ENCODE peak calls at places on chromosomes 13 and 19, in eight cellular contexts. D, F, S, L, N, B, Z and V are unnamed samples.

GRCh38 chr19:29194658-29195057 is 18.3 kb downstream of the UQCRFS1 start:
- DNase-seq in N (no peak), D (no peak), B (no peak), F (no peak), Z (no peak), L (no peak), S (no peak), V (no peak)

GRCh38 chr19:1766800-1767352 is 13.6 kb downstream of the ONECUT3 start:
- DNase-seq in B (no peak), L (no peak), D (no peak), N (no peak), Z (no peak), F (no peak), S (no peak), V (peak)

GRCh38 chr13:44470623-44471562 is 97.3 kb downstream of the SERP2 start:
- DNase-seq in Z (no peak), F (no peak), B (no peak), N (no peak), S (no peak), D (no peak), L (no peak), V (no peak)

GRCh38 chr13:78215458-78215857 is 296.8 kb upstream of the EDNRB start:
- DNase-seq in S (no peak), L (no peak), Z (no peak), D (no peak), N (no peak), F (no peak), B (no peak), V (no peak)

GRCh38 chr19:5152767-5153532 is 184.0 kb downstream of the KDM4B start:
- DNase-seq in S (no peak), F (peak), D (no peak), N (no peak), L (no peak), B (no peak), Z (no peak), V (no peak)

GRCh38 chr13:67238277-67238859 is 8.2 kb upstream of the PCDH9 start:
- DNase-seq in B (no peak), N (no peak), F (peak), D (peak), L (no peak), S (no peak), Z (no peak), V (no peak)

GRCh38 chr13:33139186-33139585 is 123.0 kb downstream of the KL start:
- DNase-seq in S (no peak), N (peak), D (no peak), F (no peak), B (no peak), Z (no peak), L (no peak), V (no peak)

GRCh38 chr13:87274209-87274819 is 396.9 kb upstream of the SLITRK5 start:
- DNase-seq in N (peak), S (peak), D (peak), B (no peak), Z (no peak), F (peak), L (peak), V (peak)

GRCh38 chr19:48539503-48540096 is 12.4 kb upstream of the SULT2B1 start:
- DNase-seq in L (no peak), Z (no peak), F (peak), N (no peak), B (peak), S (no peak), D (peak), V (no peak)

GRCh38 chr19:16571689-16572331 is 405 bp downstream of the SLC35E1 start:
- DNase-seq in S (no peak), Z (no peak), L (no peak), D (peak), F (no peak), B (no peak), N (no peak), V (peak)

GRCh38 chr19:56356944-56357343 is 36.4 kb downstream of the ZNF582 start:
- DNase-seq in N (no peak), S (no peak), L (no peak), D (no peak), B (no peak), Z (no peak), F (no peak), V (no peak)

GRCh38 chr13:90889906-90890305 is 457.6 kb upstream of the MIR17HG start:
- DNase-seq in N (no peak), S (no peak), B (no peak), Z (no peak), F (no peak), L (no peak), D (no peak), V (no peak)

GRCh38 chr13:100946588-100946987 is 272.0 kb upstream of the TMTC4 start:
- DNase-seq in L (no peak), D (no peak), B (no peak), S (no peak), Z (no peak), F (no peak), N (no peak), V (no peak)

GRCh38 chr19:763869-764268 is 13.0 kb downstream of the MISP start:
- DNase-seq in B (no peak), N (no peak), L (no peak), D (no peak), Z (no peak), F (no peak), S (no peak), V (no peak)

GRCh38 chr19:13267889-13268288 is 117.7 kb downstream of the IER2 start:
- DNase-seq in D (no peak), F (no peak), Z (no peak), S (no peak), B (no peak), L (no peak), N (no peak), V (no peak)

GRCh38 chr13:50441141-50441540 is 402.4 kb downstream of the DLEU7 start:
- DNase-seq in S (no peak), Z (no peak), L (no peak), N (no peak), B (peak), D (peak), F (no peak), V (no peak)

GRCh38 chr19:39840492-39840891 is 5.7 kb downstream of the FBL start:
- DNase-seq in L (no peak), F (no peak), N (no peak), B (no peak), D (no peak), S (no peak), Z (no peak), V (no peak)

GRCh38 chr19:40601061-40601973 is at the start of gene LTBP4:
- DNase-seq in Z (no peak), F (peak), N (peak), B (no peak), L (peak), S (no peak), D (no peak), V (peak)

GRCh38 chr19:42380155-42380554 is 9.9 kb downstream of the CNFN start:
- DNase-seq in N (no peak), D (no peak), L (no peak), F (no peak), B (no peak), S (no peak), Z (no peak), V (no peak)

GRCh38 chr19:45469835-45470146 is 2.0 kb downstream of the FOSB start:
- DNase-seq in S (no peak), D (no peak), L (no peak), B (peak), F (peak), N (no peak), Z (no peak), V (peak)

GRCh38 chr13:28636677-28637317 is 22.1 kb upstream of the POMP start:
- DNase-seq in Z (peak), D (peak), F (peak), B (peak), S (peak), N (peak), L (peak), V (peak)

GRCh38 chr13:64332048-64332447 is 2898.1 kb downstream of the PCDH9 start:
- DNase-seq in S (no peak), L (no peak), Z (no peak), B (no peak), F (peak), D (no peak), N (no peak), V (no peak)

GRCh38 chr13:30832377-30832776 is 73.7 kb upstream of the MEDAG start:
- DNase-seq in Z (no peak), D (no peak), B (no peak), N (no peak), S (no peak), F (no peak), L (no peak), V (no peak)

GRCh38 chr19:33376931-33377557 is 3.5 kb downstream of the CEBPG start:
- DNase-seq in Z (no peak), F (no peak), N (no peak), S (no peak), L (no peak), B (no peak), D (no peak), V (no peak)

GRCh38 chr19:42269518-42270345 is 680 bp downstream of the CIC start:
- DNase-seq in Z (no peak), F (no peak), N (no peak), B (no peak), D (no peak), L (no peak), S (no peak), V (no peak)

GRCh38 chr13:114124921-114125320 is 7.5 kb downstream of the RASA3 start:
- DNase-seq in D (peak), F (no peak), B (peak), N (no peak), Z (no peak), L (no peak), S (peak), V (peak)

GRCh38 chr13:41216160-41216559 is 21.8 kb upstream of the KBTBD7 start:
- DNase-seq in L (no peak), Z (no peak), S (peak), B (no peak), D (peak), F (no peak), N (no peak), V (no peak)

GRCh38 chr19:49858591-49858985 is 7.6 kb downstream of the PTOV1 start:
- DNase-seq in F (no peak), Z (no peak), L (no peak), S (no peak), B (no peak), N (no peak), D (no peak), V (no peak)

GRCh38 chr19:53809518-53810186 is 14.5 kb downstream of the NLRP12 start:
- DNase-seq in F (peak), L (peak), D (no peak), N (no peak), B (no peak), Z (no peak), S (no peak), V (peak)

GRCh38 chr13:20002766-20003165 is 44.2 kb downstream of the ZMYM2 start:
- DNase-seq in N (no peak), D (no peak), L (no peak), S (no peak), B (no peak), Z (no peak), F (no peak), V (no peak)

GRCh38 chr19:17246681-17247425 is 1.1 kb upstream of the NR2F6 start:
- DNase-seq in B (peak), Z (no peak), N (peak), S (no peak), D (peak), L (peak), F (peak), V (no peak)

GRCh38 chr19:2721570-2722540 is 683 bp upstream of the DIRAS1 start:
- DNase-seq in N (no peak), S (no peak), Z (no peak), L (peak), D (no peak), B (no peak), F (peak), V (no peak)

GRCh38 chr13:102877285-102877684 is 31.5 kb downstream of the ERCC5 start:
- DNase-seq in N (peak), L (no peak), Z (no peak), S (no peak), D (peak), F (no peak), B (no peak), V (no peak)

GRCh38 chr19:51417107-51417806 is at the start of gene SIGLEC10:
- DNase-seq in Z (no peak), N (peak), S (no peak), L (no peak), F (no peak), D (no peak), B (no peak), V (peak)

GRCh38 chr13:43664700-43665191 is 122.0 kb downstream of the ENOX1 start:
- DNase-seq in F (no peak), D (peak), B (peak), Z (peak), S (peak), N (no peak), L (peak), V (peak)

GRCh38 chr13:36789061-36789460 is 30.0 kb upstream of the RFXAP start:
- DNase-seq in S (no peak), Z (no peak), F (no peak), N (no peak), D (no peak), B (no peak), L (no peak), V (no peak)

GRCh38 chr19:23273022-23273593 is 22.9 kb upstream of the ZNF724 start:
- DNase-seq in B (no peak), Z (no peak), N (no peak), D (no peak), F (peak), S (no peak), L (no peak), V (peak)

DNA sequence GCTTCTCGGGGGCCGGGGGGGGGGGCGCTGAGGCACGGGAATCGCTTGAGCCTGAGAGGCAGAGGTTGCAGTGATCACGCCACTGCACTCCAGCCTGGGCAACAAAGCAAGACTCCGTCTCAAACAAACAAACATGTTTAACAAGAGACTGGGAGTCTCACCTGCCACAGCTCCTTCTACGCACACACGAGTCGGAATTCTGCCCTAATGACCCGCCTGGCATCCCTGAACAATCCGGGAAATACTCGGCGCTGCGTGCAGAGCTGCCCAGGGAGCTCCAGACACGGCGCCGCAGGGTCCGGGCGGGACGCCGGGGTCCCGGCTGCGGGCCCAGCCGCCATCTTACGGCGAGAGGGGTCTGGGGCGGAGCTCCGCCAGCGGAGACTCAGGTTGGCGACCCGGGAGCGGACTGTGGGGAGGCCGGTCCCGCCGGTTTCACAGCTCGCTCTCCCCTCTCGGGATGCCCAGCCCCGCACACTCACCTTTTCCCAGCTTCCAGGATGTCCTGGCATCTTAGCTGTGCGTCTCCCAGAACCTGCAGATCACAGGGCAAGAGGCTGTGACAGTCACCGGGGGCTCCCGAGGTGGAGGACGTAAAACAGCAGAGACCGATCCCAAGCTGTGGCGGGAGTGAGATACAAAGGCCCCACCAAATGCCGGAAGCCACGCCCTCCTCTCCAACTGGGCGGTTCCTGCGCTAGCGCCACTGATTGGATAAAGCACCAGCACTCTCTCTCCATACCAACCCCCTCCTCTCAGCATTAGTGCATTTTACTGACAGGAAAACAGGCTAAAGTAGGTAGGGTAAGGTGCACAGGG is 23.6 kb upstream of the ZNF724 start:
- DNase-seq in F (peak), Z (peak), N (peak), L (peak), D (peak), B (peak), S (peak), V (peak)
- TF ChIP-seq CTCF in F (no peak), Z (no peak), N (no peak), L (no peak), D (no peak), B (no peak), S (no peak), V (no peak)

DNA sequence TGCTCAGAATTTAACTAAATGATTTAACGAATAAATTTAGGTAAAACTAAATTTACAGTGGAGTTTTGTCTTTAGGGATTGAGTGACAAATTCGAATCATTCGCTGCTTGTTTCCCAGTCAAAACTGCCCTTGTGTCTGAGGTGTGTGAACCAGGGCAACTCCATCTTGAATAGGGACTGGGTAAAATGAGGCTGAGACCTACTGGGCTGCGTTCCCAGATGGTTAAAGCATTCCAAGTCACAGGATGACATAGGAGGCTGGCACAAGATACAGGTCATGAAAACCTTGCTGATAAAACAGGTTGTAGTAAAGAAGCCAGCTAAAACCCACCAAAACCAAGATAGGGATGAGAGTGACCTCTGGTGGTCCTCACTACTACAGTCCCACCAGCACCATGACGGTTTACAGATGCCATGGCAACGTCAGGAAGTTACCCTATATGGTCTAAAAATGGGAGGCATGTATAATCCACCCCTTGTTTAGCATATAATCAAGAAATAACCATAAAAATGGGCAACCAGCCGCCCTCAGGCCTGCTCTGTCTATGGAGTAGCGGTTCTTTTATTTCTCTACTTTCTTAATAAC is 10.2 kb upstream of the ANKRD10 start:
- DNase-seq in L (peak), S (no peak), F (no peak), D (no peak), B (no peak), Z (no peak), N (no peak), V (peak)
- TF ChIP-seq CTCF in L (peak), S (peak), F (peak), D (no peak), B (no peak), Z (peak), N (peak), V (no peak)

GRCh38 chr13:59770451-59770850 is 393.3 kb downstream of the DIAPH3 start:
- DNase-seq in L (no peak), F (no peak), N (no peak), B (no peak), D (no peak), S (no peak), Z (no peak), V (no peak)

GRCh38 chr13:59766236-59766635 is 397.5 kb downstream of the DIAPH3 start:
- DNase-seq in D (no peak), N (no peak), S (no peak), F (no peak), B (no peak), Z (no peak), L (no peak), V (no peak)

GRCh38 chr13:59776924-59777690 is 386.6 kb downstream of the DIAPH3 start:
- DNase-seq in D (peak), F (no peak), Z (no peak), N (no peak), S (peak), L (no peak), B (peak), V (no peak)

GRCh38 chr13:59774511-59774911 is 389.2 kb downstream of the DIAPH3 start:
- DNase-seq in L (peak), B (peak), D (peak), S (peak), N (no peak), F (no peak), Z (no peak), V (no peak)

DNA sequence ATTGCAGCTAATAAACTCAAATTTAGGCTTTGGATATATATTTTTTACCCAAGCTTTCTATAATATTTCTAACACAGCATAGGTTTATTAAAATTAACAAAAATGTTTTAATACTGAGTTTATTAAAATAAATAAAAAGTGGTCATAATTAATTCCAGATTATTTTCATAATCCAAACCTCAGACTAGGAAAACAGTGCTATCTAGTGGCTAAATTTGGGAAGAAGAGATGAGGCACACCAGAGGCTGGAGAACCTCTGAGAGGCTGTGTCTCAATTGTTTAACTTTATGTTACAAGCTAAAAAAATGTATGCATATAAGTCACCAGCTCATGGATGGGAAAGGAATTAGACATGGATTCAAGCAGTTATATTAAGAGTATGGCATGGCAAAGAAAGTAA is 392.5 kb downstream of the DIAPH3 start:
- DNase-seq in L (no peak), D (peak), N (no peak), Z (no peak), B (peak), F (peak), S (no peak), V (no peak)
- TF ChIP-seq CTCF in L (peak), D (peak), N (peak), Z (peak), B (peak), F (peak), S (peak), V (no peak)

GRCh38 chr13:71754407-71754974 is 112.5 kb downstream of the DACH1 start:
- DNase-seq in F (no peak), D (no peak), B (no peak), Z (no peak), L (no peak), S (no peak), N (peak), V (no peak)
- TF ChIP-seq CTCF in F (peak), D (no peak), B (no peak), Z (no peak), L (no peak), S (no peak), N (peak), V (no peak)

GRCh38 chr13:69524459-69525155 is 583.0 kb upstream of the ATXN8OS start:
- DNase-seq in F (no peak), D (no peak), B (no peak), S (no peak), L (no peak), Z (no peak), N (no peak), V (no peak)
- TF ChIP-seq CTCF in F (peak), D (no peak), B (no peak), S (no peak), L (peak), Z (no peak), N (no peak), V (no peak)

DNA sequence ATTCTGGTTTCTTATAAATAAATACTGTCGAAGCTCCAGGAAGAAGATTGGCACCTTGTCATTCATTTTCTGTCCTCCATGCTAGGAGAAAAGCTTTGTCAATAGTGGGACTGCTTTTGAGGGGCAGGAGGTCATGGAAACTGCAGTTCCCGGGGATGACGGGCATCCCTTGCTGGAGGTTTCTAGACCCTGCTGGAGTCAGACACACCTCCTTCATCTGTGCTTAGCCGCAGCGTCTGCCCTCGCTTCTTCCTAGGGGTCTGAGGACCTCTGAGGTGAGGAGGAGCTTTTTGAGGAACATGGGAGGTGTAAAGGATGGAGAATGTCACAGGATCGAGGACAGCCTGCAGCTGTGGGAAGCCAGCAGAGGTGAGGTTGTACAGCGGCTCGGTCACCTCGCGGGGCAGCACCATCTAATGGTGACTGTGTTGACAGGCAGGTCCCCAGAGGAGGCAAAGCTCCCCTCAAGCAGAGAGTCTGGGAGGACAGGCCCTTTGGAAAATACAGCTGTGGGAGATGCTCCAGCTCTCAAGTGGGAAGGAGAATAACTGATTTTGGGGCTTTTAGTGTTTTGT is 172.7 kb upstream of the RNF113B start:
- DNase-seq in B (no peak), Z (no peak), N (peak), F (peak), D (no peak), S (no peak), L (peak), V (peak)
- TF ChIP-seq CTCF in B (no peak), Z (no peak), N (peak), F (no peak), D (no peak), S (no peak), L (no peak), V (no peak)

GRCh38 chr13:21670006-21670882 is 629 bp upstream of the FGF9 start:
- DNase-seq in N (peak), S (no peak), D (peak), L (peak), Z (no peak), B (peak), F (peak), V (peak)
- TF ChIP-seq CTCF in N (peak), S (peak), D (no peak), L (no peak), Z (no peak), B (peak), F (peak), V (no peak)